ENCODE peak calls at places on chromosomes 16 and 17, in eight cellular contexts. T, Q, V, M, R, J, N and Y are unnamed samples.

GRCh38 chr16:51317575-51317974 is 166.5 kb upstream of the SALL1 start:
- DNase-seq in R (no peak), T (no peak), J (no peak), Q (no peak), M (no peak), N (no peak), V (no peak), Y (no peak)

GRCh38 chr17:57572062-57572461 is 173.0 kb downstream of the CCDC182 start:
- DNase-seq in V (no peak), J (no peak), R (no peak), N (no peak), M (no peak), T (no peak), Q (no peak), Y (no peak)

GRCh38 chr16:85601730-85602401 is 11.3 kb upstream of the GSE1 start:
- DNase-seq in R (no peak), M (no peak), J (no peak), Q (no peak), V (no peak), N (no peak), T (no peak), Y (no peak)

GRCh38 chr16:52078716-52079655 is 468.0 kb downstream of the TOX3 start:
- DNase-seq in Q (no peak), R (no peak), J (no peak), M (no peak), V (no peak), N (no peak), T (no peak), Y (no peak)

GRCh38 chr16:11964761-11965539 is at the start of gene TNFRSF17:
- DNase-seq in Q (no peak), M (no peak), J (peak; percentile 71), T (no peak), N (no peak), V (no peak), R (no peak), Y (no peak)

GRCh38 chr17:59257101-59257500 is 36.8 kb downstream of the GDPD1 start:
- DNase-seq in J (no peak), V (no peak), T (no peak), N (no peak), R (no peak), Q (no peak), M (no peak), Y (no peak)

GRCh38 chr17:36683387-36683786 is 82.0 kb downstream of the MRM1 start:
- DNase-seq in R (no peak), N (no peak), Q (no peak), M (no peak), V (no peak), J (no peak), T (no peak), Y (no peak)

GRCh38 chr16:50324345-50324744 is 44.4 kb downstream of the BRD7 start:
- DNase-seq in V (no peak), J (no peak), M (no peak), T (peak; percentile 45), R (no peak), N (no peak), Q (no peak), Y (no peak)

GRCh38 chr16:740459-740763 is 386 bp downstream of the CIAO3 start:
- DNase-seq in M (no peak), V (no peak), R (no peak), N (no peak), Q (no peak), J (no peak), T (peak; percentile 65), Y (no peak)

GRCh38 chr17:73278465-73279453 is 17.1 kb upstream of the CPSF4L start:
- DNase-seq in V (no peak), T (no peak), N (no peak), R (peak; percentile 42), Q (no peak), J (peak; percentile 48), M (peak; percentile 100), Y (no peak)

GRCh38 chr17:74430706-74431567 is 951 bp upstream of the GPRC5C start:
- DNase-seq in R (peak; percentile 96), T (peak; percentile 90), M (peak; percentile 62), Q (no peak), J (peak; percentile 17), N (peak; percentile 93), V (peak; percentile 63), Y (no peak)

GRCh38 chr17:8122923-8123694 is 797 bp downstream of the HES7 start:
- DNase-seq in N (no peak), M (no peak), J (peak; percentile 62), Q (no peak), T (no peak), R (no peak), V (no peak), Y (peak; percentile 38)

GRCh38 chr17:48907713-48908046 is 527 bp upstream of the UBE2Z start:
- DNase-seq in N (no peak), V (no peak), T (no peak), R (peak; percentile 63), M (no peak), Q (no peak), J (peak; percentile 68), Y (no peak)

GRCh38 chr16:84266451-84266850 is 26.6 kb upstream of the KCNG4 start:
- DNase-seq in Q (peak; percentile 75), V (peak; percentile 62), R (peak; percentile 76), J (peak; percentile 37), N (no peak), T (no peak), M (peak; percentile 91), Y (peak; percentile 92)

GRCh38 chr16:1054660-1055556 is 17.6 kb upstream of the SSTR5 start:
- DNase-seq in N (peak; percentile 66), T (peak; percentile 60), R (peak; percentile 67), M (no peak), J (peak; percentile 87), V (peak; percentile 85), Q (peak; percentile 30), Y (peak; percentile 52)

GRCh38 chr16:51731160-51731559 is 580.1 kb upstream of the SALL1 start:
- DNase-seq in J (no peak), N (no peak), T (no peak), M (no peak), R (no peak), V (no peak), Q (no peak), Y (no peak)

GRCh38 chr16:48350716-48351115 is 34.5 kb downstream of the SIAH1 start:
- DNase-seq in R (no peak), V (no peak), N (no peak), J (no peak), Q (no peak), T (no peak), M (no peak), Y (no peak)

GRCh38 chr16:85479972-85480726 is 133.0 kb upstream of the GSE1 start:
- DNase-seq in T (peak; percentile 75), M (peak; percentile 83), V (no peak), N (no peak), R (no peak), Q (no peak), J (no peak), Y (peak; percentile 62)

GRCh38 chr16:79287424-79287917 is 313.1 kb downstream of the MAF start:
- DNase-seq in V (no peak), J (no peak), R (no peak), M (no peak), Q (no peak), N (no peak), T (no peak), Y (no peak)

GRCh38 chr17:35726609-35727460 is 4.6 kb upstream of the RASL10B start:
- DNase-seq in R (peak; percentile 95), T (no peak), Q (no peak), M (no peak), V (no peak), J (peak; percentile 98), N (peak; percentile 64), Y (no peak)

GRCh38 chr17:56110463-56111138 is 42.7 kb upstream of the ANKFN1 start:
- DNase-seq in Q (no peak), T (peak; percentile 71), M (no peak), R (no peak), N (no peak), V (no peak), J (no peak), Y (no peak)

GRCh38 chr17:83154311-83155127 is 75.1 kb downstream of the METRNL start:
- DNase-seq in N (no peak), R (no peak), J (no peak), V (no peak), T (no peak), M (no peak), Q (no peak), Y (no peak)

GRCh38 chr16:55435387-55435786 is 43.6 kb upstream of the MMP2 start:
- DNase-seq in T (no peak), R (no peak), J (no peak), Q (no peak), M (no peak), N (no peak), V (no peak), Y (peak; percentile 37)

GRCh38 chr16:11517926-11518325 is 68.8 kb downstream of the LITAF start:
- DNase-seq in R (no peak), J (no peak), N (no peak), M (no peak), T (no peak), Q (no peak), V (no peak), Y (no peak)

GRCh38 chr16:30417447-30418349 is 10.3 kb downstream of the ZNF771 start:
- DNase-seq in N (peak; percentile 88), V (peak; percentile 80), J (peak; percentile 86), R (peak; percentile 96), T (peak; percentile 94), M (no peak), Q (peak; percentile 94), Y (no peak)

GRCh38 chr16:81907681-81908080 is 103.6 kb downstream of the SDR42E1 start:
- DNase-seq in V (no peak), N (no peak), Q (no peak), T (no peak), M (no peak), R (no peak), J (no peak), Y (no peak)

GRCh38 chr16:28937222-28937876 is 5.6 kb downstream of the CD19 start:
- DNase-seq in N (no peak), Q (no peak), R (no peak), V (no peak), J (no peak), M (no peak), T (no peak), Y (no peak)

GRCh38 chr17:81398855-81399451 is 3.7 kb downstream of the BAHCC1 start:
- DNase-seq in M (no peak), T (no peak), R (peak; percentile 46), J (no peak), V (no peak), Q (no peak), N (no peak), Y (no peak)

GRCh38 chr17:77502626-77503292 is 362.0 kb downstream of the SEC14L1 start:
- DNase-seq in N (no peak), V (no peak), J (no peak), R (no peak), M (no peak), Q (no peak), T (no peak), Y (no peak)

GRCh38 chr17:2227025-2227699 is 76.4 kb downstream of the SMG6 start:
- DNase-seq in R (no peak), J (peak; percentile 27), Q (no peak), T (no peak), M (no peak), N (no peak), V (no peak), Y (no peak)

GRCh38 chr17:62923515-62924150 is 42.4 kb upstream of the TANC2 start:
- DNase-seq in V (no peak), R (no peak), J (no peak), T (no peak), M (no peak), Q (no peak), N (no peak), Y (peak; percentile 49)

GRCh38 chr16:31700200-31700529 is 172.5 kb downstream of the AHSP start:
- DNase-seq in V (no peak), J (no peak), N (no peak), R (no peak), Q (no peak), M (peak; percentile 34), T (no peak), Y (no peak)

GRCh38 chr16:51637744-51638100 is 486.7 kb upstream of the SALL1 start:
- DNase-seq in M (peak; percentile 56), V (no peak), R (peak; percentile 34), Q (no peak), N (no peak), J (no peak), T (no peak), Y (peak; percentile 6)

GRCh38 chr17:34669511-34669910 is 90.1 kb downstream of the TMEM132E start:
- DNase-seq in V (no peak), Q (no peak), R (no peak), J (no peak), M (no peak), N (no peak), T (no peak), Y (no peak)